ENCODE peak calls at places on chromosomes 3 and 15, in four cellular contexts. G, X, I and Q are unnamed samples.

GRCh38 chr15:48250640-48251076 is 44.6 kb downstream of the SLC12A1 start:
- DNase-seq in G (no peak), X (peak; percentile 56), I (peak; percentile 54), Q (peak; percentile 36)

GRCh38 chr15:99566157-99566900 is 545 bp downstream of the MEF2A start:
- DNase-seq in G (peak; percentile 53), X (peak; percentile 30), I (peak; percentile 71), Q (peak; percentile 29)

GRCh38 chr3:139122612-139123011 is 77.9 kb upstream of the PRR23C start:
- DNase-seq in G (no peak), X (no peak), I (no peak), Q (no peak)

GRCh38 chr3:159627634-159628033 is 361.0 kb upstream of the IL12A start:
- DNase-seq in G (no peak), X (no peak), I (no peak), Q (no peak)

GRCh38 chr15:42275780-42276395 is 2.7 kb upstream of the TMEM87A start:
- DNase-seq in G (no peak), X (no peak), I (no peak), Q (no peak)

GRCh38 chr3:129624347-129625070 is 18.0 kb upstream of the PLXND1 start:
- DNase-seq in G (peak; percentile 62), X (no peak), I (peak; percentile 78), Q (peak; percentile 59)

GRCh38 chr3:65277788-65278187 is 590.0 kb upstream of the ADAMTS9 start:
- DNase-seq in G (no peak), X (no peak), I (no peak), Q (no peak)

GRCh38 chr15:101244039-101244781 is 7.6 kb downstream of the CHSY1 start:
- DNase-seq in G (no peak), X (no peak), I (no peak), Q (no peak)

GRCh38 chr3:49799761-49800160 is at the start of gene CDHR4:
- DNase-seq in G (peak; percentile 67), X (no peak), I (no peak), Q (no peak)

GRCh38 chr3:136819784-136820640 is 1.1 kb downstream of the SLC35G2 start:
- DNase-seq in G (peak; percentile 70), X (peak; percentile 52), I (peak; percentile 69), Q (peak; percentile 32)

GRCh38 chr3:143654906-143655305 is 193.4 kb downstream of the SLC9A9 start:
- DNase-seq in G (no peak), X (no peak), I (no peak), Q (no peak)

GRCh38 chr15:73844356-73844755 is 29.0 kb upstream of the TBC1D21 start:
- DNase-seq in G (no peak), X (no peak), I (no peak), Q (no peak)

GRCh38 chr15:70100495-70101331 is 3.0 kb upstream of the TLE3 start:
- DNase-seq in G (peak; percentile 75), X (peak; percentile 83), I (peak; percentile 81), Q (peak; percentile 55)

DNA sequence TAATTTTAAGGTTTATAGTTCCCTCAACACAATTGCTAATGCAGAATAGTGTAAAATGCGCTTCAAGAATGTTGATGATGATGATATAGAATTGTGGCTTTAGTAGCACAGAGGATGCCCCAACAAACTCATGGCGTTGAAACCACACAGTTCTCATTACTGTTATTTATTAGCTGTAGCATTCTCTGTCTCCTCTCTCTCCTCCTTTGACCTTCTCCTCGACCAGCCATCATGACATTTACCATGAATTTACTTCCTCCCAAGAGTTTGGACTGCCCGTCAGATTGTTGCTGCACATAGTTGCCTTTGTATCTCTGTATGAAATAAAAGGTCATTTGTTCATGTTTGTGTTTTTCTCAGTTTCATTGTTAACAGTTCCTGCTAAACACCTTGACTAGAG is 27.8 kb upstream of the CRTC3 start:
- DNase-seq in G (no peak), X (no peak), I (no peak), Q (no peak)
- H3K4me1 ChIP-seq in G (no peaks in the 10 kb centered on the region), X (no peaks in the 10 kb centered on the region), I (no peaks in the 10 kb centered on the region), Q (no peaks in the 10 kb centered on the region)

GRCh38 chr15:65413760-65414144 is 9.0 kb downstream of the IGDCC4 start:
- DNase-seq in G (no peak), X (no peak), I (no peak), Q (no peak)
- H3K4me1 ChIP-seq in G (peaks cover 48% of the 10 kb centered on the region), X (no peaks in the 10 kb centered on the region), I (peaks cover 6% of the 10 kb centered on the region), Q (peaks cover 20% of the 10 kb centered on the region)

DNA sequence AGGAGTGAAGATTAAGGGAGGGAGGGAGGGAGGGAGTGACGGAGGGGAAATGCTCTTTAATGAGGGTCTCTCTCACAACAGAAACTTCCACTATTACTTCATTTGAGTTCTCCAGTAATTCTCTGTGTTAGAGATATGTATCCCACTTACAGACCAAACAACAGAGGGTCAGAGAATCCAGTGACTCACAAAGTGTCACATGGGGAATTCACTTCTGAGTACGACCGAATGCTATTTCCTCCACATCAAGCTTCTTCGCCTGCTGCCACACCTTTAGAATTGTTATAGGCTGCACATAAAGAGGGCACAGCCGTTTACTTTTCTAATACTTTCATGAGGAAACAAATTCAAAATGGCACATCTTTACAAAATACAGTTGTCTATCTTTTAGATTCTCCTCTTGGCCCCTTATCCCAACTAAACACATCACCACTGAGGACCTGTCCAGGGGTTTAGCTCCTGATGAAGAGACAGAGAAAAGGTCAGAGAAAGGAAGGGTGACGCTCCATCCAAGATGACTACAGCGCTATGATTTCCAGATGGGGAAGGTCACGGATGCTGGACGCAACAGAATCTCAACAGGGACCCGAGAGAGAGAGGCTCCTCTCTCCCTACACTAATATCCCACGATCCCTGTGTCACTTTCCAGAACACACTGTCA is 119.0 kb downstream of the XXYLT1 start:
- DNase-seq in G (no peak), X (no peak), I (no peak), Q (no peak)
- H3K4me1 ChIP-seq in G (peaks cover 27% of the 10 kb centered on the region), X (peaks cover 46% of the 10 kb centered on the region), I (peaks cover 23% of the 10 kb centered on the region), Q (peaks cover 34% of the 10 kb centered on the region)

GRCh38 chr3:194135516-194135805 is 487 bp upstream of the HES1 start:
- DNase-seq in G (no peak), X (no peak), I (no peak), Q (no peak)
- H3K4me1 ChIP-seq in G (peaks cover 47% of the 10 kb centered on the region), X (peaks cover 56% of the 10 kb centered on the region), I (peaks cover 4% of the 10 kb centered on the region), Q (peaks cover 64% of the 10 kb centered on the region)

GRCh38 chr15:78050441-78050809 is 27.1 kb downstream of the TBC1D2B start:
- DNase-seq in G (no peak), X (no peak), I (no peak), Q (no peak)
- H3K4me1 ChIP-seq in G (peaks cover 35% of the 10 kb centered on the region), X (peaks cover 98% of the 10 kb centered on the region), I (peaks cover 11% of the 10 kb centered on the region), Q (peaks cover 18% of the 10 kb centered on the region)

DNA sequence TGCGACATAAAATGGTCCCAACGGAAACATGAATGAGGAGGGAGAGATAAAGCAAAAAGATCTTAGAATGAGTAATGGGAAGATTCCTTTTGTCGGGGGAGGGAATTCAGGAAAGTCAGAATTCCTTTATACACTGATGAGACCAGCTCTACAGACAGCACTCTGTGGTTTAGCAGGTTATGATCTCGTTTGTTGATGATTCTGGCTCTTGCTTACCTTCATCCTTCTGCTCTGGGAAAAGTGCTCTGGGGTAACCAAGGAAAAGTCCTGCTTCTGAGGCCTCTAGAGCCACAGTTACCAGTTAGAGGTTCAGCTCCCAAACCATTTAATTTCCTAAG is 150.7 kb upstream of the NR2E3 start:
- DNase-seq in G (no peak), X (no peak), I (no peak), Q (no peak)
- H3K4me1 ChIP-seq in G (peaks cover 5% of the 10 kb centered on the region), X (no peaks in the 10 kb centered on the region), I (no peaks in the 10 kb centered on the region), Q (peaks cover 13% of the 10 kb centered on the region)

GRCh38 chr3:72999971-73000370 is 3.4 kb downstream of the PPP4R2 start:
- DNase-seq in G (no peak), X (peak; percentile 73), I (no peak), Q (no peak)
- H3K4me1 ChIP-seq in G (peaks cover 47% of the 10 kb centered on the region), X (peaks cover 67% of the 10 kb centered on the region), I (peaks cover 8% of the 10 kb centered on the region), Q (peaks cover 60% of the 10 kb centered on the region)

GRCh38 chr3:190996376-190996775 is 133.9 kb upstream of the GMNC start:
- DNase-seq in G (no peak), X (no peak), I (no peak), Q (no peak)
- H3K4me1 ChIP-seq in G (no peaks in the 10 kb centered on the region), X (no peaks in the 10 kb centered on the region), I (no peaks in the 10 kb centered on the region), Q (no peaks in the 10 kb centered on the region)